ENCODE peak calls at places on chromosome 21, in seven cellular contexts. One of them, this sample, is unnamed. For H3K27me3 and H3K4me1, the result is how much of the 10 kb centered on the place peaks cover.

GRCh38 chr21:33402011-33402979 is 918 bp upstream of the IFNGR2 start:
- DNase-seq in Peyer's patch: peak
- DNase-seq in tibial nerve: peak
- DNase-seq in left ventricle myocardium inferior: peak
- DNase-seq in thoracic aorta: no peak
- DNase-seq in uterus: peak
- DNase-seq in endothelial cell of umbilical vein: peak
- DNase-seq in this sample: peak

GRCh38 chr21:45420623-45421041 is 15.7 kb downstream of the COL18A1 start:
- DNase-seq in Peyer's patch: no peak
- DNase-seq in tibial nerve: no peak
- DNase-seq in left ventricle myocardium inferior: no peak
- DNase-seq in thoracic aorta: no peak
- DNase-seq in uterus: no peak
- DNase-seq in endothelial cell of umbilical vein: no peak
- DNase-seq in this sample: no peak

GRCh38 chr21:46100426-46100825 is 2.5 kb downstream of the COL6A2 start:
- DNase-seq in Peyer's patch: peak
- DNase-seq in tibial nerve: peak
- DNase-seq in left ventricle myocardium inferior: no peak
- DNase-seq in thoracic aorta: no peak
- DNase-seq in uterus: no peak
- DNase-seq in endothelial cell of umbilical vein: no peak
- DNase-seq in this sample: no peak

GRCh38 chr21:46060596-46061061 is 37.3 kb upstream of the COL6A2 start:
- DNase-seq in Peyer's patch: no peak
- DNase-seq in tibial nerve: peak
- DNase-seq in left ventricle myocardium inferior: peak
- DNase-seq in thoracic aorta: peak
- DNase-seq in uterus: peak
- DNase-seq in endothelial cell of umbilical vein: no peak
- DNase-seq in this sample: no peak

GRCh38 chr21:26140185-26140584 is 30.4 kb downstream of the APP start:
- DNase-seq in Peyer's patch: no peak
- DNase-seq in tibial nerve: no peak
- DNase-seq in left ventricle myocardium inferior: peak
- DNase-seq in thoracic aorta: no peak
- DNase-seq in uterus: peak
- DNase-seq in endothelial cell of umbilical vein: peak
- DNase-seq in this sample: no peak

GRCh38 chr21:45278156-45278911 is 9.4 kb downstream of the POFUT2 start:
- DNase-seq in Peyer's patch: peak
- DNase-seq in tibial nerve: no peak
- DNase-seq in left ventricle myocardium inferior: no peak
- DNase-seq in thoracic aorta: no peak
- DNase-seq in uterus: no peak
- DNase-seq in endothelial cell of umbilical vein: no peak
- DNase-seq in this sample: no peak

GRCh38 chr21:46618738-46619369 is 14.0 kb upstream of the S100B start:
- DNase-seq in Peyer's patch: no peak
- DNase-seq in tibial nerve: no peak
- DNase-seq in left ventricle myocardium inferior: no peak
- DNase-seq in thoracic aorta: no peak
- DNase-seq in uterus: no peak
- DNase-seq in endothelial cell of umbilical vein: no peak
- DNase-seq in this sample: no peak

GRCh38 chr21:41399401-41399800 is 26.6 kb upstream of the MX1 start:
- DNase-seq in Peyer's patch: no peak
- DNase-seq in tibial nerve: no peak
- DNase-seq in left ventricle myocardium inferior: no peak
- DNase-seq in thoracic aorta: no peak
- DNase-seq in uterus: no peak
- DNase-seq in endothelial cell of umbilical vein: no peak
- DNase-seq in this sample: no peak

GRCh38 chr21:28906841-28907240 is 85.8 kb downstream of the LTN1 start:
- DNase-seq in Peyer's patch: no peak
- DNase-seq in tibial nerve: no peak
- DNase-seq in left ventricle myocardium inferior: no peak
- DNase-seq in thoracic aorta: no peak
- DNase-seq in uterus: no peak
- DNase-seq in endothelial cell of umbilical vein: no peak
- DNase-seq in this sample: no peak

GRCh38 chr21:34130598-34130985 is 57.2 kb downstream of the MRPS6 start:
- DNase-seq in Peyer's patch: no peak
- DNase-seq in tibial nerve: no peak
- DNase-seq in left ventricle myocardium inferior: no peak
- DNase-seq in thoracic aorta: no peak
- DNase-seq in uterus: no peak
- DNase-seq in endothelial cell of umbilical vein: no peak
- DNase-seq in this sample: no peak

GRCh38 chr21:25385912-25386474 is 221.3 kb downstream of the MRPL39 start:
- DNase-seq in Peyer's patch: no peak
- DNase-seq in tibial nerve: no peak
- DNase-seq in left ventricle myocardium inferior: no peak
- DNase-seq in thoracic aorta: no peak
- DNase-seq in uterus: no peak
- DNase-seq in endothelial cell of umbilical vein: peak
- DNase-seq in this sample: peak

GRCh38 chr21:43854773-43855633 is 10.0 kb upstream of the AGPAT3 start:
- DNase-seq in Peyer's patch: no peak
- DNase-seq in tibial nerve: no peak
- DNase-seq in left ventricle myocardium inferior: no peak
- DNase-seq in thoracic aorta: no peak
- DNase-seq in uterus: no peak
- DNase-seq in endothelial cell of umbilical vein: no peak
- DNase-seq in this sample: no peak

GRCh38 chr21:35039595-35040291 is 9.4 kb downstream of the RUNX1 start:
- DNase-seq in Peyer's patch: no peak
- DNase-seq in tibial nerve: no peak
- DNase-seq in left ventricle myocardium inferior: no peak
- DNase-seq in thoracic aorta: no peak
- DNase-seq in uterus: no peak
- DNase-seq in endothelial cell of umbilical vein: no peak
- DNase-seq in this sample: no peak

GRCh38 chr21:28636988-28637691 is 355.5 kb downstream of the LTN1 start:
- DNase-seq in Peyer's patch: no peak
- DNase-seq in tibial nerve: no peak
- DNase-seq in left ventricle myocardium inferior: no peak
- DNase-seq in thoracic aorta: no peak
- DNase-seq in uterus: no peak
- DNase-seq in endothelial cell of umbilical vein: peak
- DNase-seq in this sample: no peak

GRCh38 chr21:30206551-30207251 is 9.2 kb downstream of the CLDN8 start:
- DNase-seq in Peyer's patch: no peak
- DNase-seq in tibial nerve: no peak
- DNase-seq in left ventricle myocardium inferior: no peak
- DNase-seq in thoracic aorta: no peak
- DNase-seq in uterus: no peak
- DNase-seq in endothelial cell of umbilical vein: no peak
- DNase-seq in this sample: no peak

GRCh38 chr21:38847556-38847955 is 41.8 kb downstream of the ETS2 start:
- DNase-seq in Peyer's patch: no peak
- DNase-seq in tibial nerve: no peak
- DNase-seq in left ventricle myocardium inferior: no peak
- DNase-seq in thoracic aorta: no peak
- DNase-seq in uterus: no peak
- DNase-seq in endothelial cell of umbilical vein: no peak
- DNase-seq in this sample: no peak

GRCh38 chr21:46099476-46099875 is 1.6 kb downstream of the COL6A2 start:
- DNase-seq in Peyer's patch: peak
- DNase-seq in tibial nerve: peak
- DNase-seq in left ventricle myocardium inferior: peak
- DNase-seq in thoracic aorta: peak
- DNase-seq in uterus: peak
- DNase-seq in endothelial cell of umbilical vein: no peak
- DNase-seq in this sample: no peak

GRCh38 chr21:38797470-38797869 is 8.3 kb upstream of the ETS2 start:
- DNase-seq in Peyer's patch: no peak
- DNase-seq in tibial nerve: no peak
- DNase-seq in left ventricle myocardium inferior: no peak
- DNase-seq in thoracic aorta: no peak
- DNase-seq in uterus: no peak
- DNase-seq in endothelial cell of umbilical vein: no peak
- DNase-seq in this sample: no peak

GRCh38 chr21:45309069-45309521 is 21.4 kb upstream of the POFUT2 start:
- DNase-seq in Peyer's patch: peak
- DNase-seq in tibial nerve: no peak
- DNase-seq in left ventricle myocardium inferior: peak
- DNase-seq in thoracic aorta: no peak
- DNase-seq in uterus: peak
- DNase-seq in endothelial cell of umbilical vein: peak
- DNase-seq in this sample: peak

GRCh38 chr21:43767980-43768867 is 7.9 kb downstream of the CSTB start:
- DNase-seq in Peyer's patch: no peak
- DNase-seq in tibial nerve: peak
- DNase-seq in left ventricle myocardium inferior: no peak
- DNase-seq in thoracic aorta: no peak
- DNase-seq in uterus: no peak
- DNase-seq in endothelial cell of umbilical vein: peak
- DNase-seq in this sample: no peak

GRCh38 chr21:41369915-41370839 is 8.3 kb downstream of the MX2 start:
- DNase-seq in Peyer's patch: peak
- DNase-seq in tibial nerve: no peak
- DNase-seq in left ventricle myocardium inferior: peak
- DNase-seq in thoracic aorta: no peak
- DNase-seq in uterus: no peak
- DNase-seq in endothelial cell of umbilical vein: no peak
- DNase-seq in this sample: no peak

GRCh38 chr21:43814215-43815106 is 25.1 kb downstream of the RRP1 start:
- DNase-seq in Peyer's patch: no peak
- DNase-seq in tibial nerve: no peak
- DNase-seq in left ventricle myocardium inferior: no peak
- DNase-seq in thoracic aorta: no peak
- DNase-seq in uterus: no peak
- DNase-seq in endothelial cell of umbilical vein: no peak
- DNase-seq in this sample: peak

GRCh38 chr21:27700974-27701614 is 734.2 kb upstream of the ADAMTS5 start:
- DNase-seq in Peyer's patch: no peak
- DNase-seq in tibial nerve: peak
- DNase-seq in left ventricle myocardium inferior: peak
- DNase-seq in thoracic aorta: peak
- DNase-seq in uterus: peak
- DNase-seq in endothelial cell of umbilical vein: peak
- DNase-seq in this sample: peak

GRCh38 chr21:30988706-30989105 is 49.6 kb downstream of the KRTAP19-8 start:
- DNase-seq in Peyer's patch: no peak
- DNase-seq in tibial nerve: no peak
- DNase-seq in left ventricle myocardium inferior: no peak
- DNase-seq in thoracic aorta: no peak
- DNase-seq in uterus: no peak
- DNase-seq in endothelial cell of umbilical vein: no peak
- DNase-seq in this sample: no peak

GRCh38 chr21:35048183-35048601 is 910 bp downstream of the RUNX1 start:
- DNase-seq in Peyer's patch: peak
- DNase-seq in tibial nerve: no peak
- DNase-seq in left ventricle myocardium inferior: no peak
- DNase-seq in thoracic aorta: no peak
- DNase-seq in uterus: no peak
- DNase-seq in endothelial cell of umbilical vein: no peak
- DNase-seq in this sample: peak

GRCh38 chr21:17726047-17726446 is 93.1 kb downstream of the C21orf91 start:
- DNase-seq in Peyer's patch: no peak
- DNase-seq in tibial nerve: no peak
- DNase-seq in left ventricle myocardium inferior: no peak
- DNase-seq in thoracic aorta: no peak
- DNase-seq in uterus: no peak
- DNase-seq in endothelial cell of umbilical vein: no peak
- DNase-seq in this sample: peak

GRCh38 chr21:26148834-26149354 is 21.7 kb downstream of the APP start:
- DNase-seq in Peyer's patch: no peak
- DNase-seq in tibial nerve: no peak
- DNase-seq in left ventricle myocardium inferior: no peak
- DNase-seq in thoracic aorta: no peak
- DNase-seq in uterus: no peak
- DNase-seq in endothelial cell of umbilical vein: peak
- DNase-seq in this sample: no peak

GRCh38 chr21:36543924-36544323 is 64.0 kb upstream of the CLDN14 start:
- DNase-seq in Peyer's patch: no peak
- DNase-seq in tibial nerve: no peak
- DNase-seq in left ventricle myocardium inferior: no peak
- DNase-seq in thoracic aorta: no peak
- DNase-seq in uterus: no peak
- DNase-seq in endothelial cell of umbilical vein: no peak
- DNase-seq in this sample: no peak
- H3K27me3 ChIP-seq in Peyer's patch: under half
- H3K27me3 ChIP-seq in tibial nerve: under half
- H3K27me3 ChIP-seq in left ventricle myocardium inferior: half or more
- H3K27me3 ChIP-seq in thoracic aorta: under half
- H3K27me3 ChIP-seq in uterus: under half
- H3K27me3 ChIP-seq in endothelial cell of umbilical vein: under half
- H3K27me3 ChIP-seq in this sample: under half

DNA sequence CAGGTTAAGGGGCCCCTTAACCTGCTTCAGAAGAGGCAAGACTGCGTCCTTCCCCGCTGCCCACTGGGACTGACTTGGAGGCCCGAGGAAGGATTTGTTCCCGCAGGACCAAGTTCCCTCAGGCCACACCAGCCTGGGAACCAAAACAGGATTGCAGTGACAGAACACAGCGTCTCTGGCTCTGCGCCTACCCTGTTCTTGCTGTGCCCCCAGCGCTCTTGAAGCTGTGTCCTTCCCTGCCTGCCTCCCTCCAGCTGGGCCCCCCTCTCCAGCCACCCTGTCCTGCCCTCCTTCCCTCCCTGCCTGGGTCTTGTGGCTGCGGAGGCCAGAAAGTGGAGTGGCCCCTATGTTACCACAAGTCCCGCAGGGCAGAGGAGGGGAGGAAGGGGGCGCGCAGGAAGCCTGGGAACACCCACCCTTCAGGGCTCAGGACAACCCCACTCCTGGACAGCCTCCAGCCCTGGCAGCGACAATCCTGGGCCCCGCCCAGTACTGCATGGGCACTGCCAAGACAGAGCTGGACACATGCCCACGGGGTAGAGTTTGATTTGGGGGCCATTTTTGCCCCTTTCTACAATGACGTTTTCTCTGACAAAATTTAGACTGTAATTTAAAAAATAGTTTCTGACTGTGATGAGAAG is 164.9 kb downstream of the DYRK1A start:
- DNase-seq in Peyer's patch: no peak
- DNase-seq in tibial nerve: no peak
- DNase-seq in left ventricle myocardium inferior: peak
- DNase-seq in thoracic aorta: no peak
- DNase-seq in uterus: no peak
- DNase-seq in endothelial cell of umbilical vein: no peak
- DNase-seq in this sample: peak
- H3K4me1 ChIP-seq in Peyer's patch: under half
- H3K4me1 ChIP-seq in tibial nerve: under half
- H3K4me1 ChIP-seq in left ventricle myocardium inferior: under half
- H3K4me1 ChIP-seq in thoracic aorta: under half
- H3K4me1 ChIP-seq in uterus: under half
- H3K4me1 ChIP-seq in endothelial cell of umbilical vein: under half
- H3K4me1 ChIP-seq in this sample: under half

GRCh38 chr21:23968722-23969647 is 1638.3 kb downstream of the MRPL39 start:
- DNase-seq in Peyer's patch: peak
- DNase-seq in tibial nerve: peak
- DNase-seq in left ventricle myocardium inferior: no peak
- DNase-seq in thoracic aorta: no peak
- DNase-seq in uterus: no peak
- DNase-seq in endothelial cell of umbilical vein: peak
- DNase-seq in this sample: peak
- H3K4me3 ChIP-seq in Peyer's patch: peak
- H3K4me3 ChIP-seq in tibial nerve: no peak
- H3K4me3 ChIP-seq in left ventricle myocardium inferior: no peak
- H3K4me3 ChIP-seq in thoracic aorta: no peak
- H3K4me3 ChIP-seq in uterus: no peak
- H3K4me3 ChIP-seq in endothelial cell of umbilical vein: no peak
- H3K4me3 ChIP-seq in this sample: no peak

GRCh38 chr21:42578034-42578433 is 64.4 kb downstream of the SLC37A1 start:
- DNase-seq in Peyer's patch: no peak
- DNase-seq in tibial nerve: no peak
- DNase-seq in left ventricle myocardium inferior: no peak
- DNase-seq in thoracic aorta: no peak
- DNase-seq in uterus: peak
- DNase-seq in endothelial cell of umbilical vein: no peak
- DNase-seq in this sample: no peak
- H3K27me3 ChIP-seq in Peyer's patch: under half
- H3K27me3 ChIP-seq in tibial nerve: under half
- H3K27me3 ChIP-seq in left ventricle myocardium inferior: under half
- H3K27me3 ChIP-seq in thoracic aorta: under half
- H3K27me3 ChIP-seq in uterus: under half
- H3K27me3 ChIP-seq in endothelial cell of umbilical vein: under half
- H3K27me3 ChIP-seq in this sample: under half

This sample was measured in SJCRH30.